ENCODE peak calls at places on chromosomes 11 and 22, in four cellular contexts. D is breast epithelium, W is spleen, I is ovary. C is an unnamed sample.

GRCh38 chr11:122082203-122082602 is 33.8 kb downstream of the BLID start:
- DNase-seq in D (no peak), W (no peak), I (no peak), C (no peak)

GRCh38 chr11:73570415-73571114 is 27.3 kb downstream of the FAM168A start:
- DNase-seq in D (no peak), W (no peak), I (no peak), C (no peak)

GRCh38 chr22:22362311-22362710 is 117.7 kb downstream of the VPREB1 start:
- DNase-seq in D (no peak), W (no peak), I (no peak), C (no peak)

GRCh38 chr22:21712751-21713427 is 22.7 kb downstream of the YPEL1 start:
- DNase-seq in D (no peak), W (no peak), I (peak), C (peak)

GRCh38 chr22:25067851-25068421 is 115.4 kb downstream of the KIAA1671 start:
- DNase-seq in D (no peak), W (peak), I (no peak), C (no peak)

GRCh38 chr11:94581926-94582325 is 14.8 kb downstream of the PIWIL4 start:
- DNase-seq in D (no peak), W (no peak), I (no peak), C (no peak)

GRCh38 chr11:117871160-117871559 is 5.3 kb downstream of the FXYD6 start:
- DNase-seq in D (no peak), W (no peak), I (no peak), C (no peak)

GRCh38 chr22:32904044-32904443 is 102.5 kb downstream of the TIMP3 start:
- DNase-seq in D (no peak), W (no peak), I (no peak), C (peak)

GRCh38 chr11:2584812-2585565 is 114.8 kb downstream of the KCNQ1OT1 start:
- DNase-seq in D (no peak), W (peak), I (no peak), C (no peak)

GRCh38 chr22:20951932-20952380 is 15.1 kb upstream of the AIFM3 start:
- DNase-seq in D (no peak), W (peak), I (no peak), C (no peak)

GRCh38 chr11:61757213-61757862 is 4.9 kb downstream of the MYRF start:
- DNase-seq in D (no peak), W (no peak), I (no peak), C (no peak)

GRCh38 chr11:120666121-120666639 is 154.6 kb downstream of the GRIK4 start:
- DNase-seq in D (no peak), W (no peak), I (no peak), C (no peak)

GRCh38 chr11:35274909-35275807 is 136.2 kb downstream of the CD44 start:
- DNase-seq in D (peak), W (no peak), I (no peak), C (peak)

GRCh38 chr22:20758688-20759087 is 15.2 kb upstream of the SERPIND1 start:
- DNase-seq in D (no peak), W (no peak), I (no peak), C (no peak)

GRCh38 chr22:35337932-35338331 is 38.2 kb downstream of the TOM1 start:
- DNase-seq in D (no peak), W (no peak), I (no peak), C (no peak)

GRCh38 chr11:22808559-22809197 is 20.9 kb downstream of the SVIP start:
- DNase-seq in D (no peak), W (no peak), I (no peak), C (no peak)

GRCh38 chr11:104484784-104485554 is 321.0 kb upstream of the PDGFD start:
- DNase-seq in D (no peak), W (no peak), I (no peak), C (no peak)

GRCh38 chr11:18013790-18014507 is 1.1 kb upstream of the SERGEF start:
- DNase-seq in D (no peak), W (no peak), I (peak), C (no peak)

GRCh38 chr11:13668102-13668956 is at the start of gene FAR1:
- DNase-seq in D (peak), W (peak), I (peak), C (peak)
- TF ChIP-seq POLR2A in D (no peak), W (no peak), I (peak), C (peak)

GRCh38 chr11:44564198-44564597 is 1.3 kb upstream of the CD82 start:
- DNase-seq in D (no peak), W (no peak), I (peak), C (peak)
- H3K4me3 ChIP-seq in D (peak), W (no peak), I (peak), C (peak)

GRCh38 chr22:42717197-42717967 is 3.3 kb downstream of the A4GALT start:
- DNase-seq in D (no peak), W (no peak), I (no peak), C (peak)
- TF ChIP-seq POLR2A in D (no peak), W (no peak), I (no peak), C (no peak)

DNA sequence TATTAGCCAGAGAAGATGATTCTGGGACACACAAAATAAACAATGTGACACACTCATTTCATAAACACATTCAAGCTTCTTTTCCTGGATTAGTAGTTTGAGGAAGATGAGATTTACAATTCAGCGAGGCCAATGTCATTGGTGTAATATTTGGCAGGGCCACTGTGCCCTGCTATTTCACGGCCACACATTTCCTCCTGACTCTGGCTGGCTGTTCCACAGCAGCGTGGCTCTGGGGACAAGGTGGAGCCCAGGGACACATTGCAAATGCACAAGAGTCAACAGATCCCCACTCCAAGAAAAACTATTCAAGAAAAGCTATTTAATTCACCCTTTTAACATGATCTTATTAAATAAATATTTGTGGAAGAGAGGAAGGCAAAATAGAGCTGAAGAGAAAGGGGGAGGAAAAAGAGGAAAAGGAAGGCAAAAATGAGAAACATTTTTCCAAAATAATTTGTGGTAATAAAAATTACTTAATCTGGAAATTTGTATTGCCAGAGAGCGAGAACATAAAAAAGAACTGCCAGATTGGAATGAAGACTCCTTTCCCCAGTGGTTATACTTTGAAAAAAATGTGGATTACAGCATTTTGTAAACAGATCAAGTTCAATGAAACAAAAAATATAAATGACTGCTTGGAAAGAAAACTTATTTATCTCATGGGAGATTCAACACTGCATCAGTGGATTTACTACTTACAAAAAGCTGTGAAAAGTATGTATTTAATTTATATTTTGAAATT is 27.1 kb downstream of the NXPE2 start:
- DNase-seq in D (no peak), W (peak), I (no peak), C (no peak)
- H3K4me3 ChIP-seq in D (no peak), W (no peak), I (no peak), C (no peak)

DNA sequence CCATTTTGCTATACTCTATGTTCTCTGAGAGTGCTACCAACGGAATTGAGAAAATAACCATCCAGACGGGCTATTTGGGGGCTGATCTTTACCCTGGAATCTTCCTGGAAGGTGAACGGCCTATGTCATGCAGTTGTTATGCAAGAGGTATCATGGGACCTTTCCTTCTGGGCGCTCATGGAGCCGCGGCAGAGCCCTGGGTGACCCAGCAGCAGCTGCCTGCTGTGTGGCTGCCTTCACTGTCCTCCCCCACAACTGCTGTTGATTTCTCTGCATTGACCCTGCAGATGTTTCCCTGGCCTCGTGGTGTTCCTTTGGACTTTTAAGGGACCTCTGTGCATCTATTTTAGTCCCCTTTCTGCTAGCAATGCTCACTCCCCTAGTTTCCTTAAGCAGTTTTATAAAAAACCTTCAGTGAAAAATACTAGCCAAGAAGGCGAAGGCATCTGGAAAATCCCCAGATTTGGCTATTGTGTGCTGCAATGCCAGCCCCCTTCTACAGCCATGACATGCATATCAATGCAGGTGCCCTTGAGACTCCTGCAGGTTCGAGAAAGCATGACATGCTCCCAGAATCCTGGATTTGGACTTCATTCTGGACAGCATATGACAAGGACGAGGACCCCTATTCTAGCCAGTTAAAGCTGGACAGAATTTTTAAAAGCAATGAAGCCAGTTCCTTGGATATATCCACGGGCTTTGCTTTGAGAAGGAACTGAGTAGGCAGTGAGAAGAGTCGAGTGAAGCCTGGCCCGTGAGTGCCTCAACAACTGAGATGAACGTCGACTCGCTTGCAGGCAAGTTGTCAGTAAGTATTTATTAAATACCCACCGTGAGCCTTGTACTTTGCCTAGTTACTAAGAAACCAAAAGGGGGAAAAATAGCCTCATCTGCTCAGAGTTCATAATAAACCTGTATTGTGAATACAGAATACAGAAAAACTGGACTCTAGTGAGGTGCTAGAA is at the start of gene SLC25A18:
- DNase-seq in D (no peak), W (peak), I (no peak), C (peak)
- TF ChIP-seq POLR2A in D (no peak), W (no peak), I (no peak), C (no peak)

C was measured in uterus.